ENCODE peak calls at places on chromosomes 13 and 19, in seven cellular contexts. A, L, P, G, R, K and V are unnamed samples.

GRCh38 chr13:107043016-107043957 is 475.4 kb upstream of the ARGLU1 start:
- DNase-seq in A (no peak), L (no peak), P (no peak), G (no peak), R (no peak), K (no peak), V (no peak)

GRCh38 chr13:98476538-98476966 is 100.4 kb downstream of the STK24 start:
- DNase-seq in A (peak; percentile 82), L (no peak), P (peak; percentile 91), G (peak; percentile 94), R (peak; percentile 76), K (peak; percentile 76), V (peak; percentile 59)

GRCh38 chr13:32426981-32427851 is 714 bp downstream of the N4BP2L1 start:
- DNase-seq in A (no peak), L (no peak), P (peak; percentile 66), G (peak; percentile 59), R (peak; percentile 53), K (peak; percentile 45), V (peak; percentile 75)

GRCh38 chr19:16899566-16900075 is 10.8 kb downstream of the F2RL3 start:
- DNase-seq in A (peak; percentile 60), L (peak; percentile 9), P (peak; percentile 48), G (peak; percentile 18), R (no peak), K (no peak), V (peak; percentile 67)

GRCh38 chr13:105428816-105429215 is 1106.6 kb downstream of the EFNB2 start:
- DNase-seq in A (no peak), L (no peak), P (no peak), G (no peak), R (no peak), K (no peak), V (no peak)

GRCh38 chr13:31213681-31214289 is 14.0 kb downstream of the B3GLCT start:
- DNase-seq in A (no peak), L (no peak), P (no peak), G (no peak), R (no peak), K (no peak), V (peak; percentile 68)

GRCh38 chr19:58401825-58402433 is 6.5 kb downstream of the RNF225 start:
- DNase-seq in A (no peak), L (no peak), P (no peak), G (no peak), R (no peak), K (no peak), V (no peak)

GRCh38 chr13:40193290-40194203 is 472.9 kb downstream of the FOXO1 start:
- DNase-seq in A (no peak), L (no peak), P (no peak), G (no peak), R (no peak), K (no peak), V (no peak)

GRCh38 chr19:33950141-33950805 is 153.6 kb downstream of the KCTD15 start:
- DNase-seq in A (no peak), L (no peak), P (no peak), G (no peak), R (no peak), K (no peak), V (no peak)

GRCh38 chr19:32558607-32559228 is 22.3 kb upstream of the PDCD5 start:
- DNase-seq in A (no peak), L (no peak), P (no peak), G (no peak), R (no peak), K (no peak), V (no peak)

GRCh38 chr19:52453324-52454094 is at the start of gene ZNF578:
- DNase-seq in A (no peak), L (no peak), P (peak; percentile 71), G (peak; percentile 24), R (peak; percentile 41), K (peak; percentile 37), V (no peak)